ENCODE peak calls at places on chromosomes 2 and 18, in five cellular contexts. P, B, Q, U and H are unnamed samples.

GRCh38 chr2:7061921-7062320 is 144.7 kb downstream of the RNF144A start:
- DNase-seq in U (no peak), B (no peak), Q (no peak), P (no peak), H (no peak)

GRCh38 chr2:141766225-141766624 is 364.6 kb downstream of the LRP1B start:
- DNase-seq in Q (no peak), P (no peak), U (no peak), B (no peak), H (no peak)

GRCh38 chr2:46663614-46664013 is 184.2 kb downstream of the TMEM247 start:
- DNase-seq in U (no peak), Q (no peak), B (no peak), P (no peak), H (no peak)

GRCh38 chr2:219467736-219468075 is 31.0 kb upstream of the GMPPA start:
- DNase-seq in B (no peak), Q (no peak), P (no peak), U (no peak), H (no peak)

GRCh38 chr2:184154438-184154837 is 443.9 kb upstream of the ZNF804A start:
- DNase-seq in B (no peak), P (no peak), Q (no peak), U (no peak), H (no peak)

GRCh38 chr2:217878865-217879595 is 123.8 kb downstream of the TNS1 start:
- DNase-seq in U (no peak), B (no peak), Q (no peak), P (no peak), H (no peak)

GRCh38 chr2:65045651-65046050 is 10.6 kb upstream of the CEP68 start:
- DNase-seq in Q (no peak), P (no peak), U (no peak), B (no peak), H (peak)

GRCh38 chr2:215435261-215435808 is 533 bp downstream of the FN1 start:
- DNase-seq in U (peak), Q (no peak), P (peak), B (peak), H (no peak)

GRCh38 chr2:200310545-200310971 is 4.1 kb downstream of the SPATS2L start:
- DNase-seq in U (no peak), B (no peak), Q (no peak), P (no peak), H (peak)

GRCh38 chr18:45197526-45197970 is 417.7 kb upstream of the SLC14A2 start:
- DNase-seq in B (no peak), Q (no peak), U (no peak), P (no peak), H (peak)

GRCh38 chr18:54359233-54359632 is 1.5 kb downstream of the C18orf54 start:
- DNase-seq in U (no peak), P (no peak), B (no peak), Q (no peak), H (no peak)

GRCh38 chr2:60707750-60708371 is 48.2 kb upstream of the PAPOLG start:
- DNase-seq in U (no peak), Q (no peak), P (peak), B (peak), H (no peak)

GRCh38 chr18:5440297-5440696 is 103.5 kb downstream of the EPB41L3 start:
- DNase-seq in P (no peak), U (no peak), B (no peak), Q (no peak), H (no peak)

GRCh38 chr2:26580151-26580550 is 61.0 kb downstream of the CIB4 start:
- DNase-seq in U (no peak), Q (no peak), P (no peak), B (no peak), H (no peak)

GRCh38 chr2:65434592-65435241 is 2.3 kb upstream of the SPRED2 start:
- DNase-seq in U (no peak), P (no peak), B (no peak), Q (no peak), H (no peak)

GRCh38 chr2:125679903-125680302 is 976.1 kb upstream of the GYPC start:
- DNase-seq in B (no peak), U (no peak), P (no peak), Q (no peak), H (no peak)

GRCh38 chr2:70088508-70089219 is 1.4 kb downstream of the PCBP1 start:
- DNase-seq in Q (no peak), U (no peak), P (no peak), B (no peak), H (no peak)

GRCh38 chr18:63823516-63824219 is 48.5 kb downstream of the SERPINB7 start:
- DNase-seq in P (peak), Q (no peak), B (no peak), U (no peak), H (peak)

GRCh38 chr2:88690591-88691338 is 708 bp upstream of the RPIA start:
- DNase-seq in U (no peak), B (peak), Q (peak), P (no peak), H (no peak)

GRCh38 chr18:67705748-67706147 is 189.2 kb upstream of the DSEL start:
- DNase-seq in P (peak), Q (no peak), B (no peak), U (no peak), H (no peak)

GRCh38 chr2:232860593-232861241 is 9.3 kb upstream of the SNORC start:
- DNase-seq in U (no peak), B (peak), P (no peak), Q (no peak), H (no peak)

GRCh38 chr2:11187083-11187619 is 31.9 kb downstream of the SLC66A3 start:
- DNase-seq in P (no peak), B (no peak), U (no peak), Q (no peak), H (peak)

GRCh38 chr2:106642679-106643078 is 155.5 kb downstream of the CD8B2 start:
- DNase-seq in Q (no peak), U (no peak), B (no peak), P (no peak), H (no peak)

GRCh38 chr18:49046125-49046524 is 95.4 kb upstream of the SMAD7 start:
- DNase-seq in U (no peak), P (no peak), B (no peak), Q (no peak), H (no peak)

GRCh38 chr2:231612199-231613053 is 19.8 kb downstream of the TEX44 start:
- DNase-seq in Q (peak), P (peak), B (peak), U (peak), H (peak)

GRCh38 chr18:62436636-62437519 is 85.9 kb upstream of the ZCCHC2 start:
- DNase-seq in P (no peak), Q (no peak), U (peak), B (peak), H (peak)

GRCh38 chr2:204691911-204692510 is 146.7 kb downstream of the PARD3B start:
- DNase-seq in B (peak), P (peak), Q (no peak), U (peak), H (peak)

GRCh38 chr2:129819855-129820254 is 159.6 kb upstream of the RAB6C start:
- DNase-seq in Q (no peak), U (no peak), B (no peak), P (no peak), H (no peak)

GRCh38 chr2:182066439-182067061 is 80.9 kb downstream of the PPP1R1C start:
- DNase-seq in B (peak), P (no peak), Q (no peak), U (no peak), H (peak)

GRCh38 chr2:96249654-96250053 is 16.1 kb downstream of the TMEM127 start:
- DNase-seq in Q (no peak), B (no peak), U (peak), P (no peak), H (no peak)

GRCh38 chr18:10122116-10122515 is 208.3 kb downstream of the VAPA start:
- DNase-seq in P (peak), U (no peak), B (peak), Q (no peak), H (peak)

GRCh38 chr18:77170850-77171410 is 38.3 kb upstream of the MBP start:
- DNase-seq in Q (no peak), U (no peak), P (no peak), B (no peak), H (no peak)

GRCh38 chr2:37652199-37652640 is 19.2 kb downstream of the CDC42EP3 start:
- DNase-seq in B (peak), P (no peak), U (no peak), Q (no peak), H (peak)

GRCh38 chr2:223383315-223383714 is 218.8 kb downstream of the SCG2 start:
- DNase-seq in B (no peak), U (no peak), Q (no peak), P (no peak), H (no peak)

GRCh38 chr2:24863636-24864035 is 56.4 kb downstream of the ADCY3 start:
- DNase-seq in P (no peak), U (no peak), B (no peak), Q (no peak), H (no peak)

GRCh38 chr2:172448544-172449267 is 21.3 kb downstream of the ITGA6 start:
- DNase-seq in Q (no peak), U (no peak), P (no peak), B (no peak), H (no peak)

GRCh38 chr18:55272510-55273243 is 313.4 kb upstream of the CCDC68 start:
- DNase-seq in Q (no peak), P (no peak), U (no peak), B (no peak), H (no peak)

GRCh38 chr2:101113441-101114267 is 37.5 kb downstream of the TBC1D8 start:
- DNase-seq in U (peak), B (peak), Q (no peak), P (no peak), H (peak)

GRCh38 chr18:47172476-47172875 is 3.7 kb downstream of the IER3IP1 start:
- DNase-seq in U (no peak), P (no peak), Q (no peak), B (no peak), H (no peak)

GRCh38 chr18:47174545-47175116 is 1.5 kb downstream of the IER3IP1 start:
- DNase-seq in B (no peak), Q (no peak), U (no peak), P (no peak), H (no peak)

GRCh38 chr18:47180765-47181164 is 4.6 kb upstream of the IER3IP1 start:
- DNase-seq in P (no peak), Q (no peak), U (no peak), B (no peak), H (no peak)

GRCh38 chr18:47175283-47175894 is 775 bp downstream of the IER3IP1 start:
- DNase-seq in Q (no peak), P (no peak), U (no peak), B (no peak), H (no peak)

GRCh38 chr18:47175895-47176575 is at the start of gene IER3IP1:
- DNase-seq in B (peak), U (peak), Q (peak), P (peak), H (peak)
- H3K27ac ChIP-seq in B (peak), U (peak), Q (peak), P (peak), H (peak)

GRCh38 chr2:147331790-147332419 is 512.9 kb upstream of the ACVR2A start:
- DNase-seq in Q (peak), B (peak), U (no peak), P (peak), H (peak)
- TF ChIP-seq CTCF in Q (no peak), B (peak), U (peak), P (peak), H (peak)

DNA sequence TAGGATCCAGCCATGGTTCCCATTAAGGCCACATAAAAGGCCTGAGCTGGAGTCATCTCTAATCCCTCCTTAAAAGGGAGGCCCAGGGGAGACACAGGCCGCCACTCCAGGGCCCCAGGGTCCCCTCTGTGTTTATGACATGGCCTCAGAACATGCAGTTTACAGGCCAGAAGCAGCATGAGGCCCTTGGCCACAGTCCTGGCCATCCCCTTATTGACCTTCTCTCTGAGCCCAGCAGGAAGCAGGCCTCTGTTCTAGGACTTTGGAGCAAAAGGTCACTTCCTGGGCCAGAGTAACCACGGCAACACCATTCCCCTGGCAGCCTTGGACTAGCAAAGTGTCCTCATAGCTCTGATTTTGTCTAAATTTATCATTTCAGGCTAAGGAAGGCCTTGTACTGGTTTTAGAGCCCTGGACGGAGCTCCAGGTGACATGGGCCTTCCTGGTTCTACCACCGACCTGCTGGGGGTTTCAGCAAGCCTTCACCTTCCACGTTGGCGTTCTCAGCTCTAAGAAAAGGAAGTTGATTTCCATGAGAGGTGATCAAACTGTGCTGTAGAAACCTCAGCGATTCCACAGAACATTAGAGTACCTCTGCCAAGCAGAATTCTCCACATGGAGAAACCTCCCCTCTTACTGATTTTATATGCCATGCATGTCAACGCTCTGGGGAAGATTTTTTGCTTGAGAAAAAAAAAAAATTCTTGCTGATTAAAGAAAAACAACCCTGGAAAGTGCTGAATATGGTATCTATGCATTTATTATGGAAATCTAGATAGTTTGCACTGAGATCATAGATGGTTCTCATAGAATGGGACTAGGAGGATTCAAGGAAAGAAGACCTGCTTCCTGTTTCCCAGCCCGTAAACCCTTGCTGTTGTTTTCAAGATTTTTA is 53.7 kb downstream of the HS1BP3 start:
- DNase-seq in P (no peak), Q (no peak), U (peak), B (no peak), H (no peak)
- H3K27ac ChIP-seq in P (no peak), Q (no peak), U (peak), B (peak), H (peak)

GRCh38 chr2:139480251-139480650 is 700.1 kb upstream of the NXPH2 start:
- DNase-seq in B (no peak), P (no peak), Q (no peak), U (no peak), H (no peak)

GRCh38 chr2:139478191-139478914 is 698.2 kb upstream of the NXPH2 start:
- DNase-seq in P (no peak), U (no peak), B (peak), Q (no peak), H (no peak)
- TF ChIP-seq CTCF in P (no peak), U (no peak), B (no peak), Q (no peak), H (no peak)

GRCh38 chr2:109332880-109333279 is 203.9 kb downstream of the SH3RF3 start:
- DNase-seq in P (no peak), B (no peak), U (no peak), Q (no peak), H (no peak)
- H3K27ac ChIP-seq in P (no peak), B (peak), U (no peak), Q (no peak), H (no peak)

DNA sequence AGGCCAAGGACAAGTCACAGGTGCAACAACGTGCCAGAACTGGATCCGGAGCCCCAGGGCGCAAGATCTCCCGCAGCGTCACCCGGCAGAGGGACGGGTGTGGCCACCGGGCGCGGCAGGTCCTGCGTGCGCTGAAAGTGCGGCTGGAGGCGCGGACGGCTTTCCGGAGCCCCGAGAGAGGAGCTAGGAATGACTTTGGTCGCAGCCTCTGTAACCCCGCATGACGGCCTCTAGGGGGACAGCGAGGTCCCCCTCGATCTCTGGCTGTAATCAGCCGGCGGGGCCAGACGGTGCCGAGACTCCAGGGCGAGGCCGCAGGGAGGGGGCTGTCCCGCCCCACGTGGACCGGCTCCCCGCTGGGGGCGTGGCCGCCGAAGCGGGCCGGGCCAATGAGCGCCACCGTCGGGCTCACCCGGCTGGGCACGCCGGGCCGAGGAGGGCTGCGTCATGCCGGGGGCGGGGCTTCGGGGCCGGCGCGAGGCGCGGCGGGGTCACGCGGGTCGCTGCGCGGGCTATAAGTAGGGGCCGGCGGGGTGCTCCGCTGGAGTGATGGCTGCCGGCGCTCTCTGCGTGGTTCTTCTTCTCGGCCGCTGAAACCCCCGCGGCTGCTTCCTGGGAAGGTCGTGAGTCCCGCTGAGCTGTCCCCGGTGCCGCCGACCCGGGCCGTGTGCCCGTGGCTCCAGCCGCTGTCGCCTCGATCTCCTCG is at the start of gene SLC20A1:
- DNase-seq in U (peak), B (peak), P (peak), Q (peak), H (peak)
- TF ChIP-seq CTCF in U (no peak), B (peak), P (peak), Q (peak), H (peak)

DNA sequence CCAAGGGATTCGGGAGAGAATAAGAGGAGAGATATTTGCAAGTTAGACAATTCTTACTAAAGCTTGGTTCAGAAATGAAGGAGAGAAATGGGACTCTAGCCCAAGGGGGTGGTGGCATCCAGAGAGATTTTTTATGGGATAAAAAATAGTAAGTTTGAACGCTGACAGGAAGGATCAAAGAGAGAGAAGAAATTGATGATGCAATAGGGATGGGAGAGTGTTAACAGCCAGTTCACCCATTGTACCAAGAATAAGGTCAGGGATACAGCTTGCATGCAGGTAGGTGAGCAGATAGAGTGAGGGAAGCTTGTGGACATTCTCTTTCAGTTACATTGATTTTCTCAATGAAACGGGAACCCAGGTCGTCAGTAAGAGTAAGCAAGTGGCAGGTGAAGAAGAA is 1.2 kb upstream of the ARHGAP25 start:
- DNase-seq in Q (no peak), P (no peak), U (no peak), B (no peak), H (no peak)
- H3K27ac ChIP-seq in Q (no peak), P (no peak), U (no peak), B (no peak), H (no peak)

GRCh38 chr2:127096280-127096679 is 10.7 kb downstream of the BIN1 start:
- DNase-seq in U (no peak), P (no peak), Q (no peak), B (no peak), H (no peak)

GRCh38 chr2:127096718-127097470 is 10.1 kb downstream of the BIN1 start:
- DNase-seq in P (no peak), B (no peak), Q (no peak), U (no peak), H (no peak)

GRCh38 chr2:127095367-127095641 is 11.7 kb downstream of the BIN1 start:
- DNase-seq in Q (no peak), B (no peak), P (no peak), U (no peak), H (no peak)

GRCh38 chr2:127094509-127095366 is 12.2 kb downstream of the BIN1 start:
- DNase-seq in B (peak), Q (no peak), U (peak), P (peak), H (no peak)

GRCh38 chr2:127095784-127096183 is 11.2 kb downstream of the BIN1 start:
- DNase-seq in U (no peak), Q (no peak), B (no peak), P (no peak), H (no peak)
- TF ChIP-seq CTCF in U (no peak), Q (no peak), B (no peak), P (no peak), H (no peak)